ENCODE peak calls at places on chromosomes 12 and 14, in ten cellular contexts. One of them, this sample, is unnamed.

GRCh38 chr14:31395119-31395518 is 25.2 kb downstream of the HEATR5A start:
- DNase-seq in astrocyte: no peak
- DNase-seq in GM13977: no peak
- DNase-seq in GM10248: no peak
- DNase-seq in Peyer's patch: no peak
- DNase-seq in HFFc6: no peak
- DNase-seq in ascending aorta: no peak
- DNase-seq in testis: no peak
- DNase-seq in activated B cell treated with CpG ODN at 0.5 μM for 24 hours: no peak
- DNase-seq in HepG2: no peak
- DNase-seq in this sample: no peak

GRCh38 chr14:35287481-35288013 is 4.6 kb upstream of the PSMA6 start:
- DNase-seq in HFFc6: no peak
- DNase-seq in Peyer's patch: no peak
- DNase-seq in testis: no peak
- DNase-seq in GM13977: no peak
- DNase-seq in activated B cell treated with CpG ODN at 0.5 μM for 24 hours: no peak
- DNase-seq in astrocyte: peak
- DNase-seq in ascending aorta: no peak
- DNase-seq in HepG2: no peak
- DNase-seq in GM10248: no peak
- DNase-seq in this sample: no peak

GRCh38 chr12:49901026-49901425 is 2.7 kb downstream of the FAIM2 start:
- DNase-seq in activated B cell treated with CpG ODN at 0.5 μM for 24 hours: no peak
- DNase-seq in GM10248: no peak
- DNase-seq in Peyer's patch: no peak
- DNase-seq in GM13977: no peak
- DNase-seq in HepG2: no peak
- DNase-seq in astrocyte: no peak
- DNase-seq in HFFc6: no peak
- DNase-seq in ascending aorta: no peak
- DNase-seq in testis: no peak
- DNase-seq in this sample: no peak

GRCh38 chr12:26117321-26117720 is 7.5 kb downstream of the BHLHE41 start:
- DNase-seq in astrocyte: no peak
- DNase-seq in GM13977: no peak
- DNase-seq in testis: no peak
- DNase-seq in ascending aorta: no peak
- DNase-seq in Peyer's patch: no peak
- DNase-seq in activated B cell treated with CpG ODN at 0.5 μM for 24 hours: no peak
- DNase-seq in HFFc6: no peak
- DNase-seq in HepG2: no peak
- DNase-seq in GM10248: no peak
- DNase-seq in this sample: no peak

GRCh38 chr12:50981319-50982239 is 29.2 kb downstream of the HIGD1C start:
- DNase-seq in Peyer's patch: no peak
- DNase-seq in GM13977: no peak
- DNase-seq in GM10248: no peak
- DNase-seq in astrocyte: no peak
- DNase-seq in testis: no peak
- DNase-seq in HepG2: peak
- DNase-seq in ascending aorta: no peak
- DNase-seq in activated B cell treated with CpG ODN at 0.5 μM for 24 hours: no peak
- DNase-seq in HFFc6: no peak
- DNase-seq in this sample: no peak

GRCh38 chr12:89353188-89353822 is 1.0 kb upstream of the DUSP6 start:
- DNase-seq in astrocyte: peak
- DNase-seq in testis: peak
- DNase-seq in GM10248: peak
- DNase-seq in GM13977: peak
- DNase-seq in ascending aorta: peak
- DNase-seq in HepG2: peak
- DNase-seq in Peyer's patch: peak
- DNase-seq in activated B cell treated with CpG ODN at 0.5 μM for 24 hours: peak
- DNase-seq in HFFc6: peak
- DNase-seq in this sample: no peak

GRCh38 chr12:114668151-114668891 is 15.7 kb downstream of the TBX3 start:
- DNase-seq in GM10248: peak
- DNase-seq in Peyer's patch: peak
- DNase-seq in ascending aorta: peak
- DNase-seq in testis: peak
- DNase-seq in astrocyte: peak
- DNase-seq in GM13977: peak
- DNase-seq in activated B cell treated with CpG ODN at 0.5 μM for 24 hours: no peak
- DNase-seq in HFFc6: peak
- DNase-seq in HepG2: peak
- DNase-seq in this sample: no peak

GRCh38 chr12:54932691-54933090 is 51.9 kb downstream of the TESPA1 start:
- DNase-seq in astrocyte: no peak
- DNase-seq in GM10248: no peak
- DNase-seq in activated B cell treated with CpG ODN at 0.5 μM for 24 hours: no peak
- DNase-seq in ascending aorta: no peak
- DNase-seq in HepG2: no peak
- DNase-seq in HFFc6: no peak
- DNase-seq in Peyer's patch: no peak
- DNase-seq in GM13977: no peak
- DNase-seq in testis: no peak
- DNase-seq in this sample: no peak

GRCh38 chr14:70754989-70755388 is 54.3 kb downstream of the MAP3K9 start:
- DNase-seq in ascending aorta: no peak
- DNase-seq in activated B cell treated with CpG ODN at 0.5 μM for 24 hours: no peak
- DNase-seq in HFFc6: no peak
- DNase-seq in GM10248: no peak
- DNase-seq in testis: no peak
- DNase-seq in astrocyte: peak
- DNase-seq in Peyer's patch: no peak
- DNase-seq in GM13977: no peak
- DNase-seq in HepG2: peak
- DNase-seq in this sample: no peak

GRCh38 chr12:96136129-96136528 is 58.0 kb upstream of the ELK3 start:
- DNase-seq in GM13977: no peak
- DNase-seq in astrocyte: peak
- DNase-seq in Peyer's patch: no peak
- DNase-seq in ascending aorta: no peak
- DNase-seq in activated B cell treated with CpG ODN at 0.5 μM for 24 hours: no peak
- DNase-seq in HepG2: no peak
- DNase-seq in HFFc6: peak
- DNase-seq in GM10248: no peak
- DNase-seq in testis: no peak
- DNase-seq in this sample: peak

GRCh38 chr14:94677747-94678146 is 65.6 kb downstream of the SERPINA3 start:
- DNase-seq in ascending aorta: peak
- DNase-seq in GM10248: no peak
- DNase-seq in astrocyte: no peak
- DNase-seq in HFFc6: no peak
- DNase-seq in GM13977: no peak
- DNase-seq in Peyer's patch: no peak
- DNase-seq in HepG2: no peak
- DNase-seq in activated B cell treated with CpG ODN at 0.5 μM for 24 hours: no peak
- DNase-seq in testis: peak
- DNase-seq in this sample: no peak

GRCh38 chr12:123389560-123390351 is 5.8 kb downstream of the KMT5A start:
- DNase-seq in astrocyte: no peak
- DNase-seq in testis: peak
- DNase-seq in Peyer's patch: peak
- DNase-seq in ascending aorta: no peak
- DNase-seq in GM10248: peak
- DNase-seq in HFFc6: peak
- DNase-seq in GM13977: peak
- DNase-seq in HepG2: peak
- DNase-seq in activated B cell treated with CpG ODN at 0.5 μM for 24 hours: peak
- DNase-seq in this sample: no peak

GRCh38 chr12:6384499-6385436 is 806 bp downstream of the LTBR start:
- DNase-seq in ascending aorta: no peak
- DNase-seq in astrocyte: no peak
- DNase-seq in HFFc6: no peak
- DNase-seq in GM10248: no peak
- DNase-seq in GM13977: peak
- DNase-seq in testis: peak
- DNase-seq in HepG2: no peak
- DNase-seq in Peyer's patch: peak
- DNase-seq in activated B cell treated with CpG ODN at 0.5 μM for 24 hours: no peak
- DNase-seq in this sample: no peak

GRCh38 chr12:6386522-6386921 is 2.6 kb downstream of the LTBR start:
- DNase-seq in Peyer's patch: no peak
- DNase-seq in HFFc6: no peak
- DNase-seq in ascending aorta: no peak
- DNase-seq in astrocyte: no peak
- DNase-seq in GM10248: no peak
- DNase-seq in testis: no peak
- DNase-seq in HepG2: no peak
- DNase-seq in GM13977: no peak
- DNase-seq in activated B cell treated with CpG ODN at 0.5 μM for 24 hours: no peak
- DNase-seq in this sample: no peak

GRCh38 chr12:6386038-6386437 is 2.1 kb downstream of the LTBR start:
- DNase-seq in activated B cell treated with CpG ODN at 0.5 μM for 24 hours: no peak
- DNase-seq in HepG2: no peak
- DNase-seq in Peyer's patch: no peak
- DNase-seq in astrocyte: no peak
- DNase-seq in GM10248: no peak
- DNase-seq in HFFc6: no peak
- DNase-seq in GM13977: no peak
- DNase-seq in testis: no peak
- DNase-seq in ascending aorta: no peak
- DNase-seq in this sample: no peak

GRCh38 chr12:6382371-6382770 is 1.6 kb upstream of the LTBR start:
- DNase-seq in astrocyte: no peak
- DNase-seq in GM13977: no peak
- DNase-seq in testis: no peak
- DNase-seq in HepG2: no peak
- DNase-seq in Peyer's patch: peak
- DNase-seq in ascending aorta: no peak
- DNase-seq in activated B cell treated with CpG ODN at 0.5 μM for 24 hours: no peak
- DNase-seq in GM10248: no peak
- DNase-seq in HFFc6: no peak
- DNase-seq in this sample: no peak

DNA sequence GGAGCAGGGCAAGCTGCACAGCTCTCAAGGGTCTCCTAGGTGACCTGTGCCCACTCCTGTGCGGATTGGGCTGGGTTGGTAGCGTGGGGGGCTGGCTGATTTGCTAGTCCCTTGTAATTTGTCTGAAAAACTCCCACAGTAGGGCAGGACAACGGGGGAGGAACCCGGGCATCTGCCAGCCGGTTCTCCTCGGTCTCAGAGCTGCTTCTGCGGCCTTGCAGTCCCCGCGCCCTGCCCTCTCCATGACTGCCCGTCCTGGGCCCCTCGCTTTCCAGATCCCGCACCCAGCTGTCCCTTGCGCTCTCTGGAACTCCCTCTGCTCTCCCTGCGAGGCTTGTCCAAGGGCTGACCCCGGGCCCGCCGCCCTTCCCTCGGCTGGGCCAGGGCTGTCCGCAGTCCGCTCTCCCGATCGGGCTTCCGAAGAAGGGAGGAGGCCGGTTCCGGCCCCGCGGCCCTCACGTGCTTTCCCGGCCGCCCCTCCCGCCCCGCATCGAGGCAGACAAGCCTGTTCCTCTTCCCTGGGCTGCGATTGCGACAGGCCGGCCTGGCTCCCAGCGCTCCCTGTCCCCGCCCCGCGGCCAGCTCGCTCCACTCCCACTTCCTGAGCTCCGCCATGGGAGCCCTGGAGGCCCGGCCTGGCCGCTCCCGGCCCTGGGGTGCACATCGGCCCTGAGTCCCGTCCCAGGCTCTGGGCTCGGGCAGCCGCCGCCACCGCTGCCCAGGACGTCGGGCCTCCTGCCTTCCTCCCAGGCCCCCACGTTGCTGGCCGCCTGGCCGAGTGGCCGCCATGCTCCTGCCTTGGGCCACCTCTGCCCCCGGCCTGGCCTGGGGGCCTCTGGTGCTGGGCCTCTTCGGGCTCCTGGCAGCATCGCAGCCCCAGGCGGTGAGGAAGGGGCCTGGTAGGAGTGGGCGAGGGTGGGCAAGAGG is at the start of gene LTBR:
- DNase-seq in GM13977: peak
- DNase-seq in HFFc6: peak
- DNase-seq in ascending aorta: peak
- DNase-seq in Peyer's patch: peak
- DNase-seq in HepG2: peak
- DNase-seq in GM10248: peak
- DNase-seq in testis: peak
- DNase-seq in astrocyte: peak
- DNase-seq in activated B cell treated with CpG ODN at 0.5 μM for 24 hours: no peak
- DNase-seq in this sample: peak
- TF ChIP-seq CTCF in GM13977: no peak
- TF ChIP-seq CTCF in HFFc6: peak
- TF ChIP-seq CTCF in ascending aorta: peak
- TF ChIP-seq CTCF in Peyer's patch: peak
- TF ChIP-seq CTCF in HepG2: peak
- TF ChIP-seq CTCF in GM10248: no peak
- TF ChIP-seq CTCF in testis: peak
- TF ChIP-seq CTCF in astrocyte: no peak
- TF ChIP-seq CTCF in activated B cell treated with CpG ODN at 0.5 μM for 24 hours: no peak
- TF ChIP-seq CTCF in this sample: peak

GRCh38 chr12:3278681-3279414 is 201.7 kb downstream of the TSPAN9 start:
- DNase-seq in activated B cell treated with CpG ODN at 0.5 μM for 24 hours: no peak
- DNase-seq in testis: no peak
- DNase-seq in astrocyte: no peak
- DNase-seq in Peyer's patch: no peak
- DNase-seq in GM13977: no peak
- DNase-seq in GM10248: no peak
- DNase-seq in ascending aorta: no peak
- DNase-seq in HepG2: no peak
- DNase-seq in HFFc6: no peak
- DNase-seq in this sample: no peak
- TF ChIP-seq CTCF in activated B cell treated with CpG ODN at 0.5 μM for 24 hours: no peak
- TF ChIP-seq CTCF in testis: no peak
- TF ChIP-seq CTCF in astrocyte: no peak
- TF ChIP-seq CTCF in Peyer's patch: no peak
- TF ChIP-seq CTCF in GM13977: no peak
- TF ChIP-seq CTCF in GM10248: no peak
- TF ChIP-seq CTCF in ascending aorta: no peak
- TF ChIP-seq CTCF in HepG2: no peak
- TF ChIP-seq CTCF in HFFc6: no peak
- TF ChIP-seq CTCF in this sample: no peak

DNA sequence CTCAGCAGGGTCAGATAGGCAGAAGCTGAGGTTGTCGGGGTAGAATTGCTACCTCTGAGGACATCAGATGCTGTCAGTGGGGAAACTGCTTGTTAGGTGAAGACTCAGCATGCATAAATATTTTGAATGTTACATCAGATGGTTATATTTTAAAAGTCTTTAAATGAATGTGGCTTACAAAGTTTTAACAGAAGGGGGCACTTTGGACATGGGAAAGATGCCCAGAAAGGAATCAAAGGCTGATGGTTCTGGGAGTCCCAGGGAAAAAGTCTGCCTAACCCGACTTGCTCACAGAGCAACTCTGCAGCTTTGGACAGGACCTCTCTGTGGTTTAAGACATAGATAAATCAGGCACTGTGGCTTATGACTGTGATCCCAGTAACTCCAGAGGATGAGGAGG is 474.8 kb downstream of the ATP23 start:
- DNase-seq in Peyer's patch: no peak
- DNase-seq in testis: no peak
- DNase-seq in HFFc6: peak
- DNase-seq in GM10248: no peak
- DNase-seq in astrocyte: peak
- DNase-seq in ascending aorta: no peak
- DNase-seq in GM13977: no peak
- DNase-seq in HepG2: no peak
- DNase-seq in activated B cell treated with CpG ODN at 0.5 μM for 24 hours: no peak
- DNase-seq in this sample: peak
- TF ChIP-seq CTCF in Peyer's patch: no peak
- TF ChIP-seq CTCF in testis: no peak
- TF ChIP-seq CTCF in HFFc6: peak
- TF ChIP-seq CTCF in GM10248: no peak
- TF ChIP-seq CTCF in astrocyte: peak
- TF ChIP-seq CTCF in ascending aorta: no peak
- TF ChIP-seq CTCF in GM13977: peak
- TF ChIP-seq CTCF in HepG2: no peak
- TF ChIP-seq CTCF in activated B cell treated with CpG ODN at 0.5 μM for 24 hours: no peak
- TF ChIP-seq CTCF in this sample: peak

GRCh38 chr12:121804417-121805111 is 755 bp downstream of the SETD1B start:
- DNase-seq in GM10248: peak
- DNase-seq in HepG2: peak
- DNase-seq in ascending aorta: no peak
- DNase-seq in testis: no peak
- DNase-seq in HFFc6: no peak
- DNase-seq in activated B cell treated with CpG ODN at 0.5 μM for 24 hours: peak
- DNase-seq in astrocyte: no peak
- DNase-seq in Peyer's patch: peak
- DNase-seq in GM13977: peak
- DNase-seq in this sample: no peak
- TF ChIP-seq CTCF in GM10248: no peak
- TF ChIP-seq CTCF in HepG2: no peak
- TF ChIP-seq CTCF in ascending aorta: no peak
- TF ChIP-seq CTCF in testis: no peak
- TF ChIP-seq CTCF in HFFc6: no peak
- TF ChIP-seq CTCF in activated B cell treated with CpG ODN at 0.5 μM for 24 hours: no peak
- TF ChIP-seq CTCF in astrocyte: no peak
- TF ChIP-seq CTCF in Peyer's patch: peak
- TF ChIP-seq CTCF in GM13977: no peak
- TF ChIP-seq CTCF in this sample: no peak